ENCODE peak calls at places on chromosomes 6 and 20, in five cellular contexts. J, Z, Q, Y and O are unnamed samples.

GRCh38 chr6:115120394-115120793 is 777.6 kb upstream of the HS3ST5 start:
- DNase-seq in Z (no peak), J (no peak), Q (no peak), Y (no peak), O (no peak)

GRCh38 chr20:59043698-59044097 is 1.1 kb upstream of the PRELID3B start:
- DNase-seq in J (no peak), Z (no peak), Y (no peak), Q (no peak), O (no peak)

GRCh38 chr6:130629640-130630039 is 197.6 kb upstream of the SMLR1 start:
- DNase-seq in Q (no peak), J (no peak), Z (no peak), Y (no peak), O (no peak)

GRCh38 chr6:136921521-136921935 is 573 bp upstream of the SLC35D3 start:
- DNase-seq in Z (peak), Y (no peak), Q (no peak), J (no peak), O (no peak)

GRCh38 chr20:31542201-31542842 is 28.1 kb downstream of the HM13 start:
- DNase-seq in J (no peak), Y (no peak), Q (no peak), Z (no peak), O (no peak)

GRCh38 chr6:115396112-115396906 is 664.4 kb downstream of the FRK start:
- DNase-seq in Z (no peak), Q (no peak), Y (no peak), J (no peak), O (no peak)

GRCh38 chr20:59242714-59243626 is 57.4 kb upstream of the EDN3 start:
- DNase-seq in Y (no peak), J (no peak), Z (no peak), Q (no peak), O (no peak)

GRCh38 chr6:72642435-72642834 is 20.6 kb downstream of the KCNQ5 start:
- DNase-seq in Y (no peak), J (no peak), Z (no peak), Q (no peak), O (no peak)

GRCh38 chr6:44661221-44661609 is 273.7 kb downstream of the CDC5L start:
- DNase-seq in Q (no peak), J (no peak), Z (no peak), Y (no peak), O (no peak)

GRCh38 chr6:2496291-2496690 is 250.9 kb upstream of the GMDS start:
- DNase-seq in Q (no peak), J (no peak), Z (no peak), Y (no peak), O (no peak)

GRCh38 chr6:139853302-139853992 is 479.0 kb upstream of the CITED2 start:
- DNase-seq in Z (peak), Q (no peak), Y (no peak), J (no peak), O (no peak)

GRCh38 chr6:149924206-149924932 is 1.4 kb upstream of the RAET1G start:
- DNase-seq in Q (no peak), Z (no peak), Y (no peak), J (no peak), O (no peak)

GRCh38 chr20:8095648-8096572 is 36.2 kb upstream of the PLCB1 start:
- DNase-seq in Q (no peak), Y (no peak), Z (no peak), J (no peak), O (no peak)

DNA sequence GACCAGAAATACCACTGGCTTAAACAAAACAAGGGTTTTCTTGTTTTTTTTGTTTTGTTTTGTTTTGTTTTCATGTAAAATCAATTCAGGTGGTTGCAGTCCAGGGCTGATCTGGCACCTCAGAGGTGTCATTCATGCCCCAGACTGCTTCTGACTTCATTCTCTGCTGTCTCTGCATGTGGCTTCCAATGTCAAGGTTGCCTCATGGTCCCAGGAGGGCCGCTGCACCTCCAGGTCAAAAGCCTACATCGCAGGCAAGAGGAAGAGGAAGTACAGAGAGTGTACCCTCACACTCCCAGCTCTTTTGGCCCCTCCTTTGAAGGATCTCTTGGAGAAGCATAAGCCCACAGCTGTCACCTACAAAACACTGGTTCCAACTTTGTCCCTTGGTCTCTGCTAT is 1.4 kb upstream of the BTN3A1 start:
- DNase-seq in J (no peak), Y (no peak), Z (no peak), Q (no peak), O (no peak)
- TF ChIP-seq EP300 in J (no peak), Y (no peak), Z (no peak), Q (no peak), O (no peak)

GRCh38 chr6:32110632-32111031 is 1.5 kb upstream of the TNXB start:
- DNase-seq in Z (no peak), Y (peak), J (peak), Q (peak), O (no peak)
- TF ChIP-seq POLR2A in Z (no peak), Y (no peak), J (no peak), Q (no peak), O (no peak)

GRCh38 chr6:21102201-21102600 is 491.4 kb upstream of the SOX4 start:
- DNase-seq in Z (no peak), J (no peak), Q (no peak), Y (no peak), O (no peak)

GRCh38 chr6:21104288-21104687 is 489.3 kb upstream of the SOX4 start:
- DNase-seq in J (no peak), Q (no peak), Z (no peak), Y (no peak), O (no peak)

GRCh38 chr6:21102624-21103023 is 490.9 kb upstream of the SOX4 start:
- DNase-seq in Q (peak), J (no peak), Y (no peak), Z (no peak), O (no peak)

GRCh38 chr6:21101694-21102093 is 491.9 kb upstream of the SOX4 start:
- DNase-seq in Y (no peak), Q (no peak), J (no peak), Z (no peak), O (no peak)

GRCh38 chr6:21103626-21104224 is 489.8 kb upstream of the SOX4 start:
- DNase-seq in Z (no peak), Y (no peak), Q (no peak), J (no peak), O (no peak)
- TF ChIP-seq EP300 in Z (no peak), Y (no peak), Q (no peak), J (no peak), O (no peak)

DNA sequence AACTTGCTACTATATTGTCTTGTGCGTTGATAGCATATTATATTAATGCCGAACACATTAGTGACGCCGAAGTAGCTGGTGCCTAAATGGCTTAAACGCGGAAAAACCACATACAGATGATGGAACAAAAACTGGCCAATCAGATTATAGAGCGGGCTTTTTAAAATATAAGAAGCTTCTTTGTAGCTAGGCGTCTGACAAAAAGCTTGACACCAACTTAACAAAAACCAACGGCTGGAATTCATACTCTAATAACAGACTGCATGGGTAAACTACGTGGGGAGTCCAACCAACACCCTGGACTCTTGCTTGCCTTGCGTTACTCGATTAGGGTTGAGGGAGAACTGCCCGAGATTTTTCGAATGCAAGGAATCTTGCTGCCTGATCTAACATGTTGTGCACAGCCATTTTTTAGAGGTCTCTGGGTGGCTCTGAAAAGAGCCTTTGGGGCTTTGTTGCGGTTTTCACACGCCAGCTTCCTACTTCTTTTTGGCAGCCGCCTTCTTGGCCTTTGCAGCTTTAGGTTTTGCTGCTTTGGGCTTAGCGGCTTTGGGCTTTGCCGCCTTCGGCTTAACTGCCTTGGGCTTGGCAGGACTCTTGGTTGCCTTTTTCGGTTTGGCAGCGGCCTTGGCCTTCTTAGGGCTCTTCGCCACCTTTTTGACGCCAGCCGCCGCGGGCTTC is 45.7 kb downstream of the OR2B2 start:
- DNase-seq in J (no peak), Z (peak), Q (no peak), Y (no peak), O (no peak)
- TF ChIP-seq POLR2A in J (no peak), Z (no peak), Q (no peak), Y (no peak), O (no peak)

GRCh38 chr6:123604067-123604466 is 32.7 kb downstream of the TRDN start:
- DNase-seq in Q (no peak), Z (no peak), Y (no peak), J (no peak), O (no peak)
- TF ChIP-seq EP300 in Q (no peak), Z (no peak), Y (no peak), J (no peak), O (no peak)

GRCh38 chr6:26197736-26198625 is 110.8 kb downstream of the HFE start:
- DNase-seq in J (peak), Q (no peak), Z (peak), Y (no peak), O (no peak)

GRCh38 chr6:26195376-26195923 is 108.2 kb downstream of the HFE start:
- DNase-seq in Y (peak), J (peak), Q (peak), Z (peak), O (peak)

GRCh38 chr6:26196846-26197683 is 109.8 kb downstream of the HFE start:
- DNase-seq in Q (peak), Y (peak), Z (peak), J (peak), O (peak)

GRCh38 chr6:26194774-26195375 is 107.6 kb downstream of the HFE start:
- DNase-seq in Y (no peak), Z (no peak), Q (no peak), J (no peak), O (no peak)

DNA sequence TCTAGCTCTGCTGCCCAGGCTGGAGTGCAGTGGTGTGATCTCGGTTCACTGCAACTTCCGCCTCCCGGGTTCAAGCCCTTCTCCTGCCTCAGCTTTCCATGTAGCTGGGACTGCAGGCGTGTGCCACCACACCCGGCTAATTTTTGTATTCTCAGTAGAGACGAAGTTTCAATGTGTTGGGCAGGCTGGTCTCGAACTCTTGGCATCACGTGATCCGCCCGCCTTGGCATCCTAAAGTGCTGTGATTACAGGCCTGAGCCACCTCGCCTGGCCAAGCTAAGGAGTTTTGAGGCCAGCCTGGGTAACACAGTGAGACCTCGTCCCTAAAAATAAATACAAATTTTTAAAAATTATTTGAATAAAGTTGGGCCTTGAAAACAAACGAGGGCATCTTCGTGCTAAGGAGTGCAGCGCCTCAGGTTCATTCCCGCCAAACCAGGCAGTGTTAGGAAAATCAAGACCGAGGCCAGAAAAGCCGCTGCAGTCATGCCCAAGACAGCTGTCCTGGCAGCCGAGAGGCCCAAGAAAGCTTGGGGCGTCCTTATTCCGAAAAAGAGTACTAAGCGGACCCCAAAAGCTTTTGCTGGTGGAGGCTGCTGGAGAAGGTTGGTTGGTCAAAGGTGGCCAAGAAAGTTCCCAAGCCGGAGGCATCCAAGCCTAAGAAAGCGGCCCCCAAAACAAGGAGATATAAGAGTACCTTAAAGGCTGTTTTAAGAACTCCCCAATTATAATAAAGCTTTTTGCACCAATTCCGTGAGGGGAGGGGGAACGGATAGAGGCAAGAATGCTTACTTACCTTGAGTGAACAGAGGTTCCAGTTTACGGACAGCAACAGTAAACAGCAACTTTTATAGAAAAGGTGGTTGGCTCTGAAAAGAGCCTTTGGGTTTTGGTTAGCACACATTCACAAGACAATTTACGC is 109.0 kb downstream of the HFE start:
- DNase-seq in J (no peak), Y (no peak), Q (no peak), Z (peak), O (no peak)
- TF ChIP-seq POLR2A in J (no peak), Y (no peak), Q (no peak), Z (no peak), O (no peak)

GRCh38 chr20:20410678-20411077 is 42.8 kb downstream of the INSM1 start:
- DNase-seq in J (no peak), Z (peak), Y (peak), Q (peak), O (no peak)
- TF ChIP-seq EP300 in J (no peak), Z (no peak), Y (no peak), Q (no peak), O (no peak)

GRCh38 chr6:79076881-79077641 is 993 bp downstream of the PHIP start:
- DNase-seq in J (peak), Q (peak), Z (peak), Y (peak), O (peak)
- TF ChIP-seq POLR2A in J (no peak), Q (no peak), Z (peak), Y (no peak), O (peak)